ENCODE peak calls at places on chromosomes 11 and 22, in eight cellular contexts. One of them, this sample, is unnamed.

GRCh38 chr22:33049125-33049729 is 9.0 kb downstream of the SYN3 start:
- DNase-seq in SHP77: peak
- DNase-seq in esophagus squamous epithelium: no peak
- DNase-seq in ACHN: peak
- DNase-seq in T1000: no peak
- DNase-seq in left lobe of liver: peak
- DNase-seq in Calu3: peak
- DNase-seq in iris pigment epithelial cell: peak
- DNase-seq in this sample: peak

GRCh38 chr22:19805821-19806212 is 45.2 kb downstream of the TBX1 start:
- DNase-seq in ACHN: no peak
- DNase-seq in iris pigment epithelial cell: no peak
- DNase-seq in left lobe of liver: peak
- DNase-seq in Calu3: peak
- DNase-seq in esophagus squamous epithelium: no peak
- DNase-seq in T1000: no peak
- DNase-seq in SHP77: no peak
- DNase-seq in this sample: no peak

GRCh38 chr22:31898911-31899310 is 45.4 kb upstream of the YWHAH start:
- DNase-seq in T1000: no peak
- DNase-seq in iris pigment epithelial cell: no peak
- DNase-seq in ACHN: no peak
- DNase-seq in left lobe of liver: no peak
- DNase-seq in esophagus squamous epithelium: no peak
- DNase-seq in SHP77: no peak
- DNase-seq in Calu3: no peak
- DNase-seq in this sample: peak

GRCh38 chr22:23772315-23773246 is at the start of gene MMP11:
- DNase-seq in Calu3: peak
- DNase-seq in iris pigment epithelial cell: no peak
- DNase-seq in T1000: no peak
- DNase-seq in ACHN: peak
- DNase-seq in esophagus squamous epithelium: no peak
- DNase-seq in SHP77: peak
- DNase-seq in left lobe of liver: peak
- DNase-seq in this sample: no peak

GRCh38 chr11:66909181-66909580 is 49.0 kb downstream of the PC start:
- DNase-seq in T1000: no peak
- DNase-seq in SHP77: no peak
- DNase-seq in iris pigment epithelial cell: no peak
- DNase-seq in ACHN: no peak
- DNase-seq in esophagus squamous epithelium: no peak
- DNase-seq in left lobe of liver: no peak
- DNase-seq in Calu3: no peak
- DNase-seq in this sample: no peak

GRCh38 chr11:123547180-123547579 is 107.2 kb downstream of the SCN3B start:
- DNase-seq in iris pigment epithelial cell: no peak
- DNase-seq in SHP77: no peak
- DNase-seq in esophagus squamous epithelium: no peak
- DNase-seq in ACHN: no peak
- DNase-seq in left lobe of liver: no peak
- DNase-seq in T1000: no peak
- DNase-seq in Calu3: no peak
- DNase-seq in this sample: no peak

GRCh38 chr11:67370351-67371076 is 2.9 kb downstream of the CLCF1 start:
- DNase-seq in Calu3: no peak
- DNase-seq in iris pigment epithelial cell: peak
- DNase-seq in T1000: no peak
- DNase-seq in SHP77: no peak
- DNase-seq in left lobe of liver: no peak
- DNase-seq in ACHN: no peak
- DNase-seq in esophagus squamous epithelium: no peak
- DNase-seq in this sample: no peak

GRCh38 chr22:41699264-41700104 is at the start of gene MEI1:
- DNase-seq in SHP77: no peak
- DNase-seq in Calu3: no peak
- DNase-seq in esophagus squamous epithelium: peak
- DNase-seq in left lobe of liver: peak
- DNase-seq in T1000: peak
- DNase-seq in iris pigment epithelial cell: peak
- DNase-seq in ACHN: no peak
- DNase-seq in this sample: peak

GRCh38 chr11:8756201-8756600 is 73.6 kb downstream of the RPL27A start:
- DNase-seq in left lobe of liver: no peak
- DNase-seq in iris pigment epithelial cell: peak
- DNase-seq in esophagus squamous epithelium: no peak
- DNase-seq in SHP77: no peak
- DNase-seq in T1000: no peak
- DNase-seq in Calu3: no peak
- DNase-seq in ACHN: no peak
- DNase-seq in this sample: no peak

GRCh38 chr11:3824714-3825472 is 15.9 kb downstream of the RHOG start:
- DNase-seq in left lobe of liver: no peak
- DNase-seq in Calu3: peak
- DNase-seq in SHP77: peak
- DNase-seq in esophagus squamous epithelium: no peak
- DNase-seq in T1000: no peak
- DNase-seq in ACHN: peak
- DNase-seq in iris pigment epithelial cell: peak
- DNase-seq in this sample: peak

GRCh38 chr11:73288873-73289707 is 17.0 kb downstream of the P2RY6 start:
- DNase-seq in esophagus squamous epithelium: peak
- DNase-seq in T1000: peak
- DNase-seq in Calu3: peak
- DNase-seq in SHP77: peak
- DNase-seq in iris pigment epithelial cell: peak
- DNase-seq in ACHN: peak
- DNase-seq in left lobe of liver: peak
- DNase-seq in this sample: peak

GRCh38 chr11:105148241-105148640 is 8.7 kb upstream of the CARD18 start:
- DNase-seq in left lobe of liver: no peak
- DNase-seq in Calu3: no peak
- DNase-seq in SHP77: no peak
- DNase-seq in iris pigment epithelial cell: peak
- DNase-seq in T1000: no peak
- DNase-seq in esophagus squamous epithelium: no peak
- DNase-seq in ACHN: no peak
- DNase-seq in this sample: no peak

GRCh38 chr11:4063348-4063747 is 31.3 kb upstream of the RRM1 start:
- DNase-seq in left lobe of liver: no peak
- DNase-seq in T1000: no peak
- DNase-seq in Calu3: no peak
- DNase-seq in ACHN: no peak
- DNase-seq in esophagus squamous epithelium: no peak
- DNase-seq in iris pigment epithelial cell: peak
- DNase-seq in SHP77: no peak
- DNase-seq in this sample: no peak

GRCh38 chr11:45267660-45268340 is 18.3 kb downstream of the SYT13 start:
- DNase-seq in ACHN: peak
- DNase-seq in left lobe of liver: no peak
- DNase-seq in esophagus squamous epithelium: no peak
- DNase-seq in iris pigment epithelial cell: no peak
- DNase-seq in Calu3: no peak
- DNase-seq in SHP77: no peak
- DNase-seq in T1000: no peak
- DNase-seq in this sample: no peak

GRCh38 chr11:60926500-60926899 is 2.2 kb downstream of the TMEM132A start:
- DNase-seq in SHP77: no peak
- DNase-seq in T1000: no peak
- DNase-seq in left lobe of liver: no peak
- DNase-seq in esophagus squamous epithelium: no peak
- DNase-seq in iris pigment epithelial cell: no peak
- DNase-seq in ACHN: no peak
- DNase-seq in Calu3: no peak
- DNase-seq in this sample: no peak

GRCh38 chr11:134449713-134450112 is 37.7 kb upstream of the B3GAT1 start:
- DNase-seq in esophagus squamous epithelium: no peak
- DNase-seq in Calu3: no peak
- DNase-seq in T1000: no peak
- DNase-seq in iris pigment epithelial cell: no peak
- DNase-seq in ACHN: no peak
- DNase-seq in left lobe of liver: no peak
- DNase-seq in SHP77: no peak
- DNase-seq in this sample: no peak

GRCh38 chr11:79461144-79461543 is 20.3 kb upstream of the TENM4 start:
- DNase-seq in esophagus squamous epithelium: no peak
- DNase-seq in Calu3: no peak
- DNase-seq in left lobe of liver: no peak
- DNase-seq in iris pigment epithelial cell: peak
- DNase-seq in SHP77: no peak
- DNase-seq in ACHN: peak
- DNase-seq in T1000: no peak
- DNase-seq in this sample: peak

GRCh38 chr11:66880484-66881211 is 23.8 kb downstream of the LRFN4 start:
- DNase-seq in Calu3: peak
- DNase-seq in ACHN: no peak
- DNase-seq in esophagus squamous epithelium: no peak
- DNase-seq in iris pigment epithelial cell: no peak
- DNase-seq in T1000: peak
- DNase-seq in SHP77: peak
- DNase-seq in left lobe of liver: no peak
- DNase-seq in this sample: peak

GRCh38 chr11:78444726-78445125 is 27.1 kb upstream of the GAB2 start:
- DNase-seq in Calu3: no peak
- DNase-seq in esophagus squamous epithelium: no peak
- DNase-seq in iris pigment epithelial cell: no peak
- DNase-seq in left lobe of liver: no peak
- DNase-seq in SHP77: no peak
- DNase-seq in ACHN: no peak
- DNase-seq in T1000: no peak
- DNase-seq in this sample: no peak

GRCh38 chr11:80613630-80614029 is 1172.8 kb upstream of the TENM4 start:
- DNase-seq in SHP77: no peak
- DNase-seq in Calu3: no peak
- DNase-seq in esophagus squamous epithelium: no peak
- DNase-seq in T1000: no peak
- DNase-seq in ACHN: no peak
- DNase-seq in left lobe of liver: no peak
- DNase-seq in iris pigment epithelial cell: no peak
- DNase-seq in this sample: no peak

GRCh38 chr11:95143106-95143681 is 53.5 kb downstream of the ENDOD1 start:
- DNase-seq in esophagus squamous epithelium: no peak
- DNase-seq in SHP77: no peak
- DNase-seq in ACHN: no peak
- DNase-seq in Calu3: no peak
- DNase-seq in iris pigment epithelial cell: no peak
- DNase-seq in T1000: no peak
- DNase-seq in left lobe of liver: no peak
- DNase-seq in this sample: no peak

GRCh38 chr11:95923441-95923729 is 522 bp downstream of the MTMR2 start:
- DNase-seq in esophagus squamous epithelium: no peak
- DNase-seq in ACHN: no peak
- DNase-seq in iris pigment epithelial cell: no peak
- DNase-seq in T1000: no peak
- DNase-seq in Calu3: no peak
- DNase-seq in left lobe of liver: no peak
- DNase-seq in SHP77: no peak
- DNase-seq in this sample: no peak

GRCh38 chr22:49370841-49371301 is 456.8 kb downstream of the BRD1 start:
- DNase-seq in Calu3: no peak
- DNase-seq in iris pigment epithelial cell: no peak
- DNase-seq in esophagus squamous epithelium: no peak
- DNase-seq in SHP77: no peak
- DNase-seq in T1000: no peak
- DNase-seq in left lobe of liver: peak
- DNase-seq in ACHN: no peak
- DNase-seq in this sample: no peak

GRCh38 chr11:41316726-41317125 is 142.7 kb downstream of the LRRC4C start:
- DNase-seq in Calu3: no peak
- DNase-seq in esophagus squamous epithelium: no peak
- DNase-seq in SHP77: no peak
- DNase-seq in left lobe of liver: no peak
- DNase-seq in T1000: no peak
- DNase-seq in ACHN: peak
- DNase-seq in iris pigment epithelial cell: peak
- DNase-seq in this sample: no peak

GRCh38 chr11:96472085-96472484 is 82.3 kb downstream of the JRKL start:
- DNase-seq in SHP77: no peak
- DNase-seq in esophagus squamous epithelium: no peak
- DNase-seq in left lobe of liver: no peak
- DNase-seq in iris pigment epithelial cell: no peak
- DNase-seq in Calu3: no peak
- DNase-seq in ACHN: no peak
- DNase-seq in T1000: no peak
- DNase-seq in this sample: no peak

GRCh38 chr22:47618611-47619010 is 856.2 kb downstream of the TBC1D22A start:
- DNase-seq in SHP77: no peak
- DNase-seq in Calu3: no peak
- DNase-seq in iris pigment epithelial cell: no peak
- DNase-seq in ACHN: no peak
- DNase-seq in esophagus squamous epithelium: no peak
- DNase-seq in T1000: no peak
- DNase-seq in left lobe of liver: peak
- DNase-seq in this sample: no peak

GRCh38 chr11:70766901-70767300 is 368.6 kb downstream of the CTTN start:
- DNase-seq in left lobe of liver: no peak
- DNase-seq in T1000: no peak
- DNase-seq in iris pigment epithelial cell: no peak
- DNase-seq in esophagus squamous epithelium: no peak
- DNase-seq in SHP77: no peak
- DNase-seq in Calu3: no peak
- DNase-seq in ACHN: no peak
- DNase-seq in this sample: no peak

GRCh38 chr11:110948112-110948511 is 235.9 kb upstream of the ARHGAP20 start:
- DNase-seq in Calu3: no peak
- DNase-seq in T1000: no peak
- DNase-seq in iris pigment epithelial cell: peak
- DNase-seq in left lobe of liver: no peak
- DNase-seq in esophagus squamous epithelium: no peak
- DNase-seq in ACHN: no peak
- DNase-seq in SHP77: no peak
- DNase-seq in this sample: no peak

GRCh38 chr11:86671386-86672006 is 920 bp downstream of the ME3 start:
- DNase-seq in SHP77: peak
- DNase-seq in ACHN: peak
- DNase-seq in iris pigment epithelial cell: no peak
- DNase-seq in Calu3: no peak
- DNase-seq in esophagus squamous epithelium: no peak
- DNase-seq in left lobe of liver: peak
- DNase-seq in T1000: no peak
- DNase-seq in this sample: no peak

GRCh38 chr11:31809857-31810778 is 1.0 kb downstream of the PAX6 start:
- DNase-seq in SHP77: no peak
- DNase-seq in iris pigment epithelial cell: peak
- DNase-seq in Calu3: peak
- DNase-seq in T1000: peak
- DNase-seq in ACHN: peak
- DNase-seq in left lobe of liver: no peak
- DNase-seq in esophagus squamous epithelium: no peak
- DNase-seq in this sample: no peak

GRCh38 chr11:2471048-2471803 is 26.4 kb downstream of the KCNQ1 start:
- DNase-seq in Calu3: no peak
- DNase-seq in SHP77: no peak
- DNase-seq in T1000: no peak
- DNase-seq in iris pigment epithelial cell: no peak
- DNase-seq in ACHN: no peak
- DNase-seq in left lobe of liver: no peak
- DNase-seq in esophagus squamous epithelium: no peak
- DNase-seq in this sample: no peak

This sample was measured in globus pallidus.